ENCODE peak calls at places on chromosomes 3 and 15, in eight cellular contexts. O is RPMI7951, P is hippocampal formation, S is neural crest cell, H is skeletal muscle cell, V is fibroblast of the conjunctiva, N is EH, K is pancreas. X is an unnamed sample.

GRCh38 chr3:171788546-171789351 is 21.5 kb downstream of the PLD1 start:
- DNase-seq in O (peak; percentile 97), H (peak; percentile 94), P (no peak), V (peak; percentile 80), S (no peak), K (no peak), N (peak; percentile 95), X (no peak)

GRCh38 chr3:64954995-64955636 is 267.3 kb upstream of the ADAMTS9 start:
- DNase-seq in V (no peak), S (no peak), O (no peak), P (no peak), H (no peak), N (no peak), K (peak; percentile 45), X (no peak)

GRCh38 chr3:95565502-95565901 is 1248.9 kb upstream of the EPHA6 start:
- DNase-seq in S (no peak), O (no peak), V (no peak), K (no peak), N (no peak), P (no peak), H (no peak), X (no peak)

GRCh38 chr3:186772886-186773417 is 10.4 kb upstream of the EIF4A2 start:
- DNase-seq in S (peak; percentile 45), O (peak; percentile 86), N (peak; percentile 67), V (no peak), H (no peak), K (peak; percentile 36), P (peak; percentile 39), X (peak; percentile 82)

GRCh38 chr3:61417352-61417751 is 144.0 kb upstream of the PTPRG start:
- DNase-seq in K (no peak), S (no peak), H (peak; percentile 26), V (peak; percentile 64), O (peak; percentile 64), P (no peak), N (peak; percentile 12), X (no peak)

GRCh38 chr3:142272200-142272891 is 47.0 kb upstream of the GK5 start:
- DNase-seq in K (no peak), P (no peak), V (no peak), H (no peak), S (no peak), N (peak; percentile 55), O (peak; percentile 56), X (no peak)

GRCh38 chr3:133965033-133965570 is 64.6 kb downstream of the SLCO2A1 start:
- DNase-seq in N (peak; percentile 38), P (no peak), O (peak; percentile 37), V (no peak), H (no peak), K (no peak), S (no peak), X (no peak)

GRCh38 chr3:147038456-147038855 is 367.9 kb downstream of the ZIC4 start:
- DNase-seq in N (peak; percentile 83), K (no peak), S (no peak), O (no peak), V (no peak), H (no peak), P (no peak), X (no peak)

GRCh38 chr3:126356373-126357298 is 572 bp downstream of the KLF15 start:
- DNase-seq in V (no peak), O (no peak), H (no peak), N (no peak), P (peak; percentile 73), K (peak; percentile 80), S (peak; percentile 15), X (no peak)

GRCh38 chr15:82849556-82850241 is 40.3 kb downstream of the WHAMM start:
- DNase-seq in K (peak; percentile 77), V (peak; percentile 72), S (peak; percentile 69), N (peak; percentile 70), H (peak; percentile 55), P (peak; percentile 20), O (peak; percentile 44), X (peak; percentile 70)

GRCh38 chr3:111277226-111277625 is 205.6 kb downstream of the NECTIN3 start:
- DNase-seq in P (peak; percentile 6), V (no peak), O (peak; percentile 45), S (no peak), H (no peak), K (no peak), N (peak; percentile 67), X (no peak)

GRCh38 chr15:99441427-99441766 is 124.4 kb upstream of the MEF2A start:
- DNase-seq in S (no peak), O (no peak), K (no peak), N (no peak), H (no peak), V (no peak), P (no peak), X (no peak)

GRCh38 chr3:188217681-188218080 is 63.7 kb downstream of the LPP start:
- DNase-seq in H (no peak), K (no peak), O (no peak), V (no peak), P (no peak), S (no peak), N (peak; percentile 72), X (no peak)

GRCh38 chr15:100919481-100920405 is 586 bp downstream of the LRRK1 start:
- DNase-seq in S (no peak), H (no peak), O (peak; percentile 46), V (no peak), P (no peak), N (peak; percentile 48), K (peak; percentile 51), X (peak; percentile 62)

GRCh38 chr15:67189326-67190051 is 65.0 kb downstream of the AAGAB start:
- DNase-seq in K (no peak), H (no peak), O (no peak), N (no peak), S (no peak), V (no peak), P (no peak), X (no peak)

GRCh38 chr3:67897686-67898336 is 243.4 kb upstream of the SUCLG2 start:
- DNase-seq in P (no peak), N (no peak), O (no peak), K (no peak), V (no peak), H (no peak), S (no peak), X (no peak)

GRCh38 chr3:38457111-38458003 is 3.7 kb downstream of the ACVR2B start:
- DNase-seq in O (peak; percentile 23), S (no peak), V (no peak), P (no peak), H (no peak), N (peak; percentile 49), K (no peak), X (no peak)

GRCh38 chr3:45472795-45473194 is 84.4 kb downstream of the LARS2 start:
- DNase-seq in K (no peak), V (no peak), N (no peak), S (no peak), H (no peak), O (no peak), P (no peak), X (no peak)

GRCh38 chr3:124997303-124998246 is 58.2 kb downstream of the HEG1 start:
- DNase-seq in H (no peak), S (no peak), K (no peak), P (no peak), O (no peak), V (no peak), N (no peak), X (no peak)

GRCh38 chr3:177089120-177089519 is 108.2 kb downstream of the TBL1XR1 start:
- DNase-seq in N (no peak), O (peak; percentile 30), P (no peak), S (no peak), V (no peak), H (no peak), K (no peak), X (no peak)

GRCh38 chr15:89326316-89326715 is 8.3 kb downstream of the POLG start:
- DNase-seq in H (no peak), P (no peak), O (no peak), S (no peak), N (no peak), V (no peak), K (no peak), X (no peak)

GRCh38 chr3:70108546-70108945 is 109.0 kb downstream of the SAMMSON start:
- DNase-seq in O (no peak), K (no peak), H (no peak), P (no peak), N (no peak), S (no peak), V (no peak), X (no peak)

GRCh38 chr3:36944641-36945270 is at the start of gene TRANK1:
- DNase-seq in H (no peak), N (peak; percentile 61), S (peak; percentile 39), V (peak; percentile 30), K (peak; percentile 34), O (peak; percentile 26), P (peak; percentile 25), X (peak; percentile 88)

GRCh38 chr3:51982838-51983577 is at the start of gene ACY1:
- DNase-seq in S (peak; percentile 76), V (peak; percentile 75), P (peak; percentile 74), N (peak; percentile 89), O (peak; percentile 88), K (peak; percentile 88), H (peak; percentile 84), X (peak; percentile 90)

GRCh38 chr3:87311309-87311708 is 34.9 kb upstream of the POU1F1 start:
- DNase-seq in H (no peak), K (no peak), V (no peak), O (peak; percentile 9), S (no peak), P (no peak), N (peak; percentile 31), X (no peak)

GRCh38 chr15:58453931-58454793 is 22.4 kb downstream of the LIPC start:
- DNase-seq in H (peak; percentile 44), K (no peak), O (peak; percentile 89), P (no peak), V (no peak), S (no peak), N (no peak), X (no peak)

GRCh38 chr3:49465269-49466034 is 4.6 kb upstream of the DAG1 start:
- DNase-seq in K (peak; percentile 49), S (peak; percentile 19), V (no peak), H (no peak), P (no peak), O (peak; percentile 77), N (no peak), X (no peak)

GRCh38 chr3:111072016-111072891 is 638 bp downstream of the NECTIN3 start:
- DNase-seq in H (no peak), V (no peak), P (no peak), K (peak; percentile 54), S (peak; percentile 28), N (peak; percentile 48), O (peak; percentile 47), X (peak; percentile 36)

GRCh38 chr3:77541203-77541922 is 501.5 kb downstream of the ROBO2 start:
- DNase-seq in K (no peak), P (no peak), O (no peak), H (no peak), N (no peak), V (no peak), S (peak; percentile 3), X (no peak)

GRCh38 chr3:149180057-149180573 is 41.5 kb downstream of the CP start:
- DNase-seq in K (peak; percentile 46), V (peak; percentile 99), N (peak; percentile 99), P (no peak), H (peak; percentile 100), O (peak; percentile 100), S (no peak), X (no peak)

GRCh38 chr3:66297260-66297863 is 76.6 kb downstream of the SLC25A26 start:
- DNase-seq in S (no peak), K (no peak), O (no peak), V (no peak), P (no peak), N (peak; percentile 35), H (no peak), X (no peak)

GRCh38 chr3:39910828-39911464 is 101.5 kb downstream of the MYRIP start:
- DNase-seq in P (no peak), N (peak; percentile 73), H (no peak), S (no peak), K (no peak), O (no peak), V (no peak), X (no peak)

GRCh38 chr3:18098960-18099587 is 326.1 kb downstream of the SATB1 start:
- DNase-seq in H (peak; percentile 59), N (peak; percentile 95), P (no peak), K (no peak), O (peak; percentile 99), S (no peak), V (peak; percentile 73), X (no peak)

GRCh38 chr3:159766563-159767185 is 222.0 kb upstream of the IL12A start:
- DNase-seq in P (no peak), H (no peak), S (no peak), N (peak; percentile 62), K (no peak), V (no peak), O (peak; percentile 64), X (no peak)

X was measured in B cell.